ENCODE peak calls at places on chromosomes 6 and 20, in five cellular contexts. B is SK-N-SH, J is GM23338, A is T1000, S is HCT116. E is an unnamed sample.

GRCh38 chr6:79630883-79631799 is at the start of gene SH3BGRL2:
- DNase-seq in B (peak), J (peak), A (peak), S (peak), E (peak)

GRCh38 chr6:90610291-90610670 is 23.4 kb upstream of the MAP3K7 start:
- DNase-seq in B (peak), J (peak), A (no peak), S (no peak), E (no peak)

GRCh38 chr6:44067760-44068139 is 59.5 kb downstream of the MRPL14 start:
- DNase-seq in B (no peak), J (no peak), A (no peak), S (no peak), E (no peak)

GRCh38 chr6:47485491-47486135 is 8.0 kb downstream of the CD2AP start:
- DNase-seq in B (no peak), J (no peak), A (no peak), S (no peak), E (no peak)

GRCh38 chr6:113570176-113570575 is 287.0 kb upstream of the MARCKS start:
- DNase-seq in B (no peak), J (no peak), A (no peak), S (no peak), E (no peak)

GRCh38 chr6:73722318-73723060 is 26.5 kb downstream of the CD109 start:
- DNase-seq in B (no peak), J (no peak), A (no peak), S (no peak), E (peak)

GRCh38 chr20:10060223-10060622 is 25.4 kb downstream of the ANKEF1 start:
- DNase-seq in B (peak), J (peak), A (no peak), S (no peak), E (peak)

GRCh38 chr6:78700997-78701396 is 166.4 kb upstream of the IRAK1BP1 start:
- DNase-seq in B (no peak), J (no peak), A (no peak), S (no peak), E (peak)

GRCh38 chr20:23021941-23022340 is 13.2 kb upstream of the SSTR4 start:
- DNase-seq in B (no peak), J (no peak), A (no peak), S (no peak), E (no peak)

GRCh38 chr20:1274485-1275313 is 8.6 kb downstream of the SNPH start:
- DNase-seq in B (peak), J (no peak), A (no peak), S (no peak), E (no peak)

GRCh38 chr6:125255201-125255600 is 46.6 kb downstream of the HDDC2 start:
- DNase-seq in B (no peak), J (no peak), A (no peak), S (no peak), E (no peak)

GRCh38 chr20:42018979-42019378 is 400.8 kb upstream of the CHD6 start:
- DNase-seq in B (no peak), J (no peak), A (no peak), S (no peak), E (no peak)

GRCh38 chr6:168403370-168404005 is 37.5 kb upstream of the SMOC2 start:
- DNase-seq in B (no peak), J (no peak), A (no peak), S (no peak), E (no peak)

GRCh38 chr6:1123976-1124375 is 187.9 kb upstream of the FOXQ1 start:
- DNase-seq in B (no peak), J (no peak), A (no peak), S (no peak), E (no peak)

GRCh38 chr6:42449917-42450313 is 1.8 kb downstream of the TRERF1 start:
- DNase-seq in B (no peak), J (peak), A (no peak), S (no peak), E (peak)

GRCh38 chr6:52000064-52000463 is 87.3 kb downstream of the PKHD1 start:
- DNase-seq in B (no peak), J (no peak), A (no peak), S (no peak), E (no peak)

GRCh38 chr6:33896391-33897192 is 92.8 kb upstream of the MLN start:
- DNase-seq in B (no peak), J (no peak), A (no peak), S (no peak), E (peak)

GRCh38 chr6:134689177-134689576 is 260.7 kb downstream of the ALDH8A1 start:
- DNase-seq in B (peak), J (no peak), A (no peak), S (no peak), E (no peak)

GRCh38 chr6:21885532-21886089 is 292.1 kb downstream of the SOX4 start:
- DNase-seq in B (peak), J (no peak), A (peak), S (no peak), E (peak)

GRCh38 chr6:92979281-92979680 is 440.1 kb downstream of the EPHA7 start:
- DNase-seq in B (no peak), J (no peak), A (no peak), S (no peak), E (peak)

GRCh38 chr6:89689732-89690131 is 51.2 kb upstream of the LYRM2 start:
- DNase-seq in B (no peak), J (peak), A (no peak), S (no peak), E (no peak)

GRCh38 chr20:59726196-59726595 is 121.9 kb downstream of the PHACTR3 start:
- DNase-seq in B (no peak), J (no peak), A (no peak), S (no peak), E (no peak)

E was measured in fibroblast of lung.